ENCODE peak calls at places on chromosomes 6 and 20, in six cellular contexts. Y is WTC11; X is CD8-positive, alpha-beta memory T cell; U is SW 1271; F is stimulated activated CD4-positive, alpha-beta T cell treated with anti-CD3 and anti-CD28 coated beads, Interleukin-1b, Interleukin-23, amount 100 ng/mL, for 1 hour; E is pancreas. Q is an unnamed sample.

GRCh38 chr20:57195023-57195758 is 71.2 kb downstream of the BMP7 start:
- DNase-seq in Y (no peak), X (no peak), U (no peak), F (no peak), E (no peak), Q (no peak)

GRCh38 chr6:156912431-156912830 is 135.3 kb downstream of the ARID1B start:
- DNase-seq in Y (no peak), X (no peak), U (no peak), F (no peak), E (no peak), Q (no peak)

GRCh38 chr6:35728663-35729348 is 8.0 kb upstream of the ARMC12 start:
- DNase-seq in Y (no peak), X (no peak), U (no peak), F (no peak), E (peak; percentile 60), Q (no peak)

GRCh38 chr20:3995067-3995748 is 20.1 kb downstream of the RNF24 start:
- DNase-seq in Y (no peak), X (no peak), U (peak; percentile 35), F (no peak), E (no peak), Q (no peak)

GRCh38 chr6:14945461-14946210 is 300.2 kb upstream of the JARID2 start:
- DNase-seq in Y (no peak), X (no peak), U (no peak), F (no peak), E (no peak), Q (no peak)

GRCh38 chr6:30312266-30312665 is 14.5 kb upstream of the TRIM39 start:
- DNase-seq in Y (no peak), X (no peak), U (no peak), F (no peak), E (no peak), Q (no peak)

GRCh38 chr20:24795444-24795843 is 153.6 kb upstream of the CST7 start:
- DNase-seq in Y (no peak), X (no peak), U (no peak), F (no peak), E (no peak), Q (no peak)

GRCh38 chr6:141598487-141598886 is 534.2 kb upstream of the GJE1 start:
- DNase-seq in Y (no peak), X (no peak), U (no peak), F (no peak), E (no peak), Q (no peak)